ENCODE peak calls at places on chromosomes 11 and 22, in five cellular contexts. Y is suprapubic skin, W is A549, K is stomach, R is SK-N-SH. X is an unnamed sample.

GRCh38 chr22:39375646-39376045 is 23.9 kb upstream of the TAB1 start:
- DNase-seq in W (no peak), K (no peak), R (no peak), Y (no peak), X (no peak)

GRCh38 chr22:30262917-30263741 is 3.5 kb downstream of the OSM start:
- DNase-seq in K (peak), Y (no peak), R (peak), W (no peak), X (peak)

GRCh38 chr11:10441021-10441523 is 14.0 kb upstream of the AMPD3 start:
- DNase-seq in R (no peak), W (no peak), Y (no peak), K (no peak), X (no peak)

GRCh38 chr11:27723685-27724084 is 23.4 kb upstream of the BDNF start:
- DNase-seq in K (no peak), W (no peak), Y (no peak), R (no peak), X (no peak)

GRCh38 chr22:35456757-35457156 is 56.8 kb downstream of the MCM5 start:
- DNase-seq in W (no peak), R (no peak), Y (no peak), K (no peak), X (no peak)

GRCh38 chr22:30460147-30460546 is 11.7 kb downstream of the SEC14L3 start:
- DNase-seq in R (no peak), K (peak), Y (no peak), W (no peak), X (no peak)

GRCh38 chr11:47980093-47980906 is at the start of gene PTPRJ:
- DNase-seq in W (peak), K (peak), Y (peak), R (peak), X (no peak)

GRCh38 chr11:16945671-16946469 is 68.3 kb downstream of the PLEKHA7 start:
- DNase-seq in R (peak), W (peak), K (peak), Y (no peak), X (no peak)

GRCh38 chr11:36441610-36442208 is 68.4 kb downstream of the TRAF6 start:
- DNase-seq in Y (no peak), K (no peak), R (no peak), W (no peak), X (no peak)

GRCh38 chr22:35560366-35560765 is 19.7 kb downstream of the RASD2 start:
- DNase-seq in R (no peak), W (no peak), Y (no peak), K (no peak), X (no peak)

GRCh38 chr22:46053563-46054090 is 76.7 kb upstream of the WNT7B start:
- DNase-seq in K (peak), R (peak), W (peak), Y (peak), X (peak)

GRCh38 chr22:36435516-36436415 is 45.7 kb downstream of the TXN2 start:
- DNase-seq in W (no peak), R (no peak), K (peak), Y (no peak), X (no peak)

GRCh38 chr11:44574620-44575287 is 9.3 kb downstream of the CD82 start:
- DNase-seq in Y (no peak), K (peak), W (no peak), R (peak), X (no peak)

GRCh38 chr11:12137938-12138731 is 27.7 kb downstream of the MICAL2 start:
- DNase-seq in W (no peak), Y (no peak), R (peak), K (no peak), X (no peak)

GRCh38 chr11:47983464-47984397 is 3.4 kb downstream of the PTPRJ start:
- DNase-seq in Y (no peak), W (no peak), R (no peak), K (no peak), X (no peak)

GRCh38 chr22:35795476-35795875 is 77.8 kb downstream of the APOL5 start:
- DNase-seq in K (no peak), W (no peak), R (no peak), Y (no peak), X (no peak)

GRCh38 chr11:134521001-134521400 is 109.0 kb upstream of the B3GAT1 start:
- DNase-seq in Y (no peak), R (no peak), W (no peak), K (no peak), X (no peak)

GRCh38 chr11:27319065-27319464 is 44.0 kb downstream of the CCDC34 start:
- DNase-seq in W (peak), Y (no peak), K (no peak), R (no peak), X (no peak)

GRCh38 chr22:49503896-49504521 is 323.7 kb downstream of the BRD1 start:
- DNase-seq in K (peak), W (no peak), Y (peak), R (no peak), X (no peak)

DNA sequence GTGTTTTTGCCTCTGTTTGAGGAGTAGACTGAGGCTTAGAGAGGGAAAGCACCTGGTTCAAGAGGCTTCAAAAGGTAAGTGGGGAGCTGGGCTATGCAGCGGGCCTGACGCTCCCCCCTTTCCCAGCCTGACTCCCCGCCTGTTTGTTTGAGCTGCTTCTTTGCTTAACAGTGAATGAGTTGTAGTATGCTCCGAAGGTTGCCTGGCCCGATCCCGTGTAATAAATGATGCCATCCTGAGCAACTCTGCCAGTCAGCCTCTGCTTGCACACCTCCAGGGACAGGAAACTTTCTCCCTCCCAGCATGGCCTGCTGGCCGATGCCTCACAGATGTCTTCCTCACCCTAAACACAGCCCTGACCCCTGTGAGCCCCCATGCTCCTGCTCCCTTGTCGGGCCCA is 45.5 kb upstream of the TTLL12 start:
- DNase-seq in R (no peak), K (no peak), W (no peak), Y (no peak), X (no peak)
- H3K27ac ChIP-seq in R (peak), K (no peak), W (no peak), Y (no peak), X (no peak)

DNA sequence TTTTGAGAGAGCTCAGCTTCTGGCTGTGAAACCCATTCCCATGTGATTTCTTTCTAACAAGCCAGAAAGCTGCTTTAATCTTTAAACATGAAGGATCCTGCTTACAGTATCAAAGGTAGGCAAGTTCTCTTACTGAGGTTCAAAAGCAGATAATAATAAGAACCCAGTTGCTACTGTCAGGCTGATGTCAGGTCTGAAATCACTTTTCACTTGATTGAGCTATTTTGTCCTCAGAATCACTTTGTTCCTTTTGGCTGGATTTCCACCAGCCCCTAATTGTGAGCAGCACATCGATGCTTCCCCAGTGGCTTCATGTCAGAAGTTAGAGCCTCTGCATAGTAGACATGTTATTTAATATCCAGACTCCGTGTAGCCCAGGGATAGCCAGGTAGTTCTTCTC is 55.8 kb upstream of the CEP295 start:
- DNase-seq in W (no peak), R (no peak), K (no peak), Y (no peak), X (no peak)
- TF ChIP-seq EP300 in W (no peak), R (no peak), K (no peak), Y (no peak), X (no peak)

DNA sequence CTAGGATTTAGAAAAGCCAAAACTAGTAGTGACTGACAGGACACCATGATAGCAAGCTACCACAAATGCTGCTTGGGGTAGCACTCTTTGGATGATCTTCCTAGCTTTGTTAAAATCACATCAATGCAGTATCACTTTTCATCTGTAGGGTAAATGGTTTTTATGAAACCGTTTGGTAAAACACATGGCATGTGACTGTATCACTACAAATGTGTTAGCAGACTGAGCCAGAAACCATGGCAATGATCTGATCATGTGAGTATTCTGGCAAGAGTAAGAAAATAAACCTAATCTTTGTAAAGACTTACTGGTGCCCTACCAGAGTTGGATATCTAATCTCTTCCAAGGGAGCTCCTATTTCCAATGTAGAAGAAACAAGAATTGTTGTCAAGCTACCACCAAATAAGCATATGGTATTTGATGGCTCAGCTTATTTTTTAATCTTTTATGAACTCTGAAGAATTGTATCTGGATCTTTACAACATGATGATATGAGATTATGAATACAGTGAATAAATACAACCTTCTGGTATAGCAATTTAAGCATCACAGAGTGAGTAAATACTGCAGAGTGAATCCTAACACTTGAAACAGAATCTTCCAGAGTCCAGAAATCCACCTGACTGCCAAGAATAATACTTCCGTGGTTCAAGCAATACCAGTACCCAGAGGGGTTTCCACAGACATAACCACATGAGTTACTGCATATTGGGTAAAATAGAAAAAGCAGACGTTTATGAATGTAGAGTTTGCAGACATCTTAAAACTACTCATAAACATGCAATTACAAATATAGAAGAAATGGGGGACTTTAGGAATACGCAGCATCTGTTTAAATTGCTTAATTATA is 238.9 kb downstream of the TTC28 start:
- DNase-seq in W (no peak), R (peak), K (no peak), Y (no peak), X (no peak)
- TF ChIP-seq CTCF in W (no peak), R (no peak), K (no peak), Y (no peak), X (no peak)

GRCh38 chr11:131629925-131630324 is 259.5 kb downstream of the NTM start:
- DNase-seq in Y (no peak), K (no peak), R (no peak), W (no peak), X (no peak)
- H3K27ac ChIP-seq in Y (no peak), K (no peak), R (no peak), W (no peak), X (no peak)

DNA sequence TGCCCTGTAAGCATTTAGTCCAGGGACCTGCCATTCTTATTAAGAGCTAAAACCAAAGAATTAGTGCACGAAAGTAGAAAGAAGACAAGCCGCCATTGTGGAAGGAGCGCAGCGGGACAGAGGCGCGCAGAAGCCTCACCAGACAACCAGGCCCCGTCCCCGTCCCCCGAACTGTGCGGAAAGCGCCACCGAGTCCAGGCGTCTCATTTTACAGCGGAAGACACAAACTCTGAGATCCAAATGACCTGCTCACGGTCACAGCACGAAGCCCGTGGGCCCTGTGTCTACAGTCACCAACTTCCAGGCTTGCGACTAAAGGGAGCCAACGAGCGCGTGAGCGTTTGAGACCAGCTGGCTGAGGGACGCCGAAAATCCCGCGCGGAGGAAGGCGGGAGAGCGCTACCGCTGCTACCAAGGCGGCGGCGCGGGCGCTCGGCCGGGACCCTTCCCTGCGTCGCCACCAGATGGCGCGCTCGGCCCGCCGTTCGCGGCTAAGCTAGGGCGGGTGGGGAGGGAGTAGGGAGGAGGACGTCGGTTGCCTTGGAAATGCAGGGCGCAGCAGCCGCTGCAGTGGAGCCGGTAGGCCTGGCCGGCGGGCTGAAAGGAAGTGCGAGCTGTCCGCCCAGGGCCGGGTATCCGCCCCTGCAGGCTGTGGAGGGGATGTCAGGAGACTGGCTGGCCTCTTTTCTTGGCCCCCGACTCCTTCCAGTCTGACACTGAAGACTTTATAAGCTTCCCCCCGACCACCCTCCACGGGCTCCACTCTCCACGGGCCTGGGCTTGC is 434 bp upstream of the CCDC83 start:
- DNase-seq in R (peak), K (peak), W (peak), Y (peak), X (peak)
- TF ChIP-seq EP300 in R (no peak), K (no peak), W (no peak), Y (no peak), X (no peak)

DNA sequence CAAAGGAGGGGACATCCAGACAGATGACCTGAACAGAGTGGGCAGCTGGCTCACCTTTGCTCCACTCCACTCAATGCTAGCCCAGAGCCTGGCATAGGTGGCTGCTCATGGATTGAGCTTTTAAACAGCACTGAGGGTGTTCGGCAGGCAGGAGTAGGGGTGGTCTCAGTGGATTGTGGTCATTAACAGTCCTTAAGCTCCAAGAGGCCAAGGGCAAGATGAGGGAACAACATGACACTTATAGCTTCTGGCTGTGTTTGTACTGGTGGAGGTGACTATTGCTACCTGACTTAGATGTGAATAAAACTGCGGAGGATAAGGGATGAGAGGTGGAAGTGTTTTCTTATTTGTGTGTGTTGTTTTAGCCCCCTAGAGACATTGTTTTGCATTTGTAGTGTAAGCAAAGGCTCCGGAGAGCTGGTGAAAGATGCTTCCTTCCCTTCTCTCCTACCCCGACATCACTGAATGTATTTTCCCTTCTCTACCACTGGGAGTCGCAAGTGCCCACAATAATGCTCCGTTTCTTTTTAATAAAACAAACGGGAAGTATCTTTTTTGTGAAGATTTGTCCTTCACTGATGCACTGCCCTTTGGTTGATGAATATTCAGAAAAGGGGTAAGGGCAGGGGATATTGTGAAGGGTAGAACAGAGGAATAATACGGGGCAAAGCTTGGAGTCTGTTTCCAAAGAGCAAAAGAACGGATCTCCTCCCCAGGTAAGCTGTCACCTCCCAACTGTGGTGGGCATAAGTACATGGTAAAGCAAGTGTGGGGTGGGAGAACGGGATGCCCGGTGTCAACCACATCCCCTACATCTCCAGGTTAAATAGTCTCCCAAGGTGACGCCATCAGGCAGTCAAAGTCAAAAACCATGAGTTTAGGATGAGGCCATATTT is 27.5 kb upstream of the MTNR1B start:
- DNase-seq in K (no peak), Y (no peak), W (peak), R (peak), X (no peak)
- TF ChIP-seq CTCF in K (peak), Y (peak), W (peak), R (peak), X (peak)

DNA sequence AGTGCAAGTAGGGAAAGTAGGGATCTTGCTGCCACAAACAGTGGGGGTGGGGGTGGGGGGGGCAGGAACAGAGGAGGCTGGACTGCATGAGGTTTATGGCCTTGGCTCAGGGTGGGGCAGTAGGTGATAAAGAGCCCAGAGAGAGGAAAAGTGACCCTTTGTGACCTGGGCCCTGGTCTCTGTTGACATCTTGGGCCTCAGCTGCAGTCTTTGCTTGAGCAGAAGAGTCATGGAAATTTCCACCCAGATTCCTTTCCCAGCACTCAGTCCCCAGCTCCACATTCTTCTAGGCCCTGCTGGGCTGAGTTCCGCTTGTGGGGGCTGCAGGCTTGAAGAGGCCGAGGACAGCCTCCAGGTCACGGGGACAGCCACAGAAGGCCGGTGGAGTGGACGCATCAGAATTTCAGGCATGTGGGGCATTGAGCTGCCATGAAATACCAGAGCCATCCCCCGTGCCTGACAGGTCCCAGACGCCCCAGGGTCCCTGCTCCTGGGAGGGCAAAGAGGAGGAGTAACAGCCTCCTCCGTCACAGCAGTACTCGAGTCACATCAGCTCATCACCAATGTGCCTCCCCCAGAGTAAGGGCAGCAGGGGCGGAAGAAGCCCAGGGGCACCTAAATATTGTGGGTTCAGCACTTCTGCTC is 9.7 kb upstream of the MALAT1 start:
- DNase-seq in W (no peak), Y (peak), R (no peak), K (no peak), X (no peak)
- H3K27ac ChIP-seq in W (peak), Y (peak), R (peak), K (peak), X (peak)

GRCh38 chr11:73398721-73399120 is 22.5 kb downstream of the RELT start:
- DNase-seq in R (no peak), Y (peak), W (no peak), K (no peak), X (no peak)

GRCh38 chr11:73401217-73401923 is 25.2 kb downstream of the RELT start:
- DNase-seq in R (no peak), K (no peak), Y (no peak), W (no peak), X (no peak)

GRCh38 chr11:73401924-73402833 is 26.0 kb downstream of the RELT start:
- DNase-seq in Y (no peak), W (no peak), R (no peak), K (no peak), X (no peak)

GRCh38 chr11:73399159-73400090 is 23.2 kb downstream of the RELT start:
- DNase-seq in W (no peak), Y (no peak), R (no peak), K (no peak), X (peak)

DNA sequence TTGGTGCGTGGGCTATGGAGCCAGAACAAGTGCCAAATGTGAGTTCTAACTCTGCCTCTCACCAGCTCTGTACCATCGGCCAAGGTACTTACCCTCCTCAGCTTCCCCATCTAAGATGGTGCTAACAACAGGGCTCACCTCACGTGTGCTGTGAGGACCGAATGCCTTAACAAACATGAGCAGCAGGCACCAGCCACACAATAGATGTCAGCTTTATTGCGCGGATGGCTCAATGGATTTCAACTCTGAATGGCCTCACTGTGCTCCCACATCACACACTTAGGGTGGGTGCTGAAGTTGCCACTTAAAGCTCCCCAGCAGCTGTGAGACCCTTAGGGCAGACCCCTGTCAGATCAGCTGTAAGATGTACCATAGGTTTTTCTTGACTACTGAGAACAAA is 24.1 kb downstream of the RELT start:
- DNase-seq in Y (no peak), K (no peak), R (no peak), W (no peak), X (peak)
- TF ChIP-seq EP300 in Y (no peak), K (no peak), R (no peak), W (no peak), X (no peak)

X was measured in tibial nerve.